ENCODE peak calls at places on chromosomes 13 and 19, in seven cellular contexts. One of them, this sample, is unnamed.

GRCh38 chr19:53463263-53463662 is 4.3 kb upstream of the ZNF813 start:
- DNase-seq in DND-41: no peak
- DNase-seq in HCT116: no peak
- DNase-seq in fibroblast of lung: peak
- DNase-seq in GM23248: peak
- DNase-seq in endothelial cell of umbilical vein: peak
- DNase-seq in astrocyte: peak
- DNase-seq in this sample: no peak

GRCh38 chr13:43878897-43879322 is 630 bp downstream of the CCDC122 start:
- DNase-seq in DND-41: no peak
- DNase-seq in HCT116: no peak
- DNase-seq in fibroblast of lung: peak
- DNase-seq in GM23248: peak
- DNase-seq in endothelial cell of umbilical vein: peak
- DNase-seq in astrocyte: peak
- DNase-seq in this sample: no peak

GRCh38 chr19:50356691-50357177 is 8.7 kb downstream of the NAPSA start:
- DNase-seq in DND-41: no peak
- DNase-seq in HCT116: no peak
- DNase-seq in fibroblast of lung: no peak
- DNase-seq in GM23248: no peak
- DNase-seq in endothelial cell of umbilical vein: no peak
- DNase-seq in astrocyte: no peak
- DNase-seq in this sample: no peak

GRCh38 chr13:57191667-57192066 is 24.7 kb downstream of the PRR20E start:
- DNase-seq in DND-41: no peak
- DNase-seq in HCT116: no peak
- DNase-seq in fibroblast of lung: no peak
- DNase-seq in GM23248: no peak
- DNase-seq in endothelial cell of umbilical vein: no peak
- DNase-seq in astrocyte: no peak
- DNase-seq in this sample: no peak

GRCh38 chr19:48746738-48747575 is at the start of gene IZUMO1:
- DNase-seq in DND-41: no peak
- DNase-seq in HCT116: peak
- DNase-seq in fibroblast of lung: peak
- DNase-seq in GM23248: peak
- DNase-seq in endothelial cell of umbilical vein: peak
- DNase-seq in astrocyte: peak
- DNase-seq in this sample: peak

GRCh38 chr13:96684472-96684871 is 309.8 kb downstream of the OXGR1 start:
- DNase-seq in DND-41: no peak
- DNase-seq in HCT116: no peak
- DNase-seq in fibroblast of lung: no peak
- DNase-seq in GM23248: no peak
- DNase-seq in endothelial cell of umbilical vein: no peak
- DNase-seq in astrocyte: no peak
- DNase-seq in this sample: no peak

GRCh38 chr13:105920375-105920774 is 615.1 kb downstream of the EFNB2 start:
- DNase-seq in DND-41: no peak
- DNase-seq in HCT116: peak
- DNase-seq in fibroblast of lung: peak
- DNase-seq in GM23248: peak
- DNase-seq in endothelial cell of umbilical vein: peak
- DNase-seq in astrocyte: peak
- DNase-seq in this sample: no peak

GRCh38 chr13:107075576-107075975 is 507.6 kb upstream of the ARGLU1 start:
- DNase-seq in DND-41: no peak
- DNase-seq in HCT116: no peak
- DNase-seq in fibroblast of lung: no peak
- DNase-seq in GM23248: no peak
- DNase-seq in endothelial cell of umbilical vein: no peak
- DNase-seq in astrocyte: no peak
- DNase-seq in this sample: no peak

GRCh38 chr13:78595458-78595818 is 7.9 kb downstream of the POU4F1 start:
- DNase-seq in DND-41: no peak
- DNase-seq in HCT116: no peak
- DNase-seq in fibroblast of lung: peak
- DNase-seq in GM23248: no peak
- DNase-seq in endothelial cell of umbilical vein: no peak
- DNase-seq in astrocyte: no peak
- DNase-seq in this sample: no peak
- TF ChIP-seq EZH2 in DND-41: no peak
- TF ChIP-seq EZH2 in HCT116: no peak
- TF ChIP-seq EZH2 in fibroblast of lung: no peak
- TF ChIP-seq EZH2 in GM23248: peak
- TF ChIP-seq EZH2 in endothelial cell of umbilical vein: no peak
- TF ChIP-seq EZH2 in astrocyte: peak
- TF ChIP-seq EZH2 in this sample: no peak

GRCh38 chr19:29662604-29663404 is 2.5 kb upstream of the PLEKHF1 start:
- DNase-seq in DND-41: no peak
- DNase-seq in HCT116: no peak
- DNase-seq in fibroblast of lung: peak
- DNase-seq in GM23248: peak
- DNase-seq in endothelial cell of umbilical vein: peak
- DNase-seq in astrocyte: peak
- DNase-seq in this sample: no peak
- H3K9ac ChIP-seq in DND-41: no peak
- H3K9ac ChIP-seq in HCT116: peak
- H3K9ac ChIP-seq in fibroblast of lung: peak
- H3K9ac ChIP-seq in GM23248: peak
- H3K9ac ChIP-seq in endothelial cell of umbilical vein: no peak
- H3K9ac ChIP-seq in astrocyte: peak
- H3K9ac ChIP-seq in this sample: no peak

GRCh38 chr13:49217962-49218492 is 2.1 kb upstream of the MLNR start:
- DNase-seq in DND-41: no peak
- DNase-seq in HCT116: no peak
- DNase-seq in fibroblast of lung: no peak
- DNase-seq in GM23248: no peak
- DNase-seq in endothelial cell of umbilical vein: no peak
- DNase-seq in astrocyte: no peak
- DNase-seq in this sample: no peak

GRCh38 chr13:49220035-49220855 is at the start of gene MLNR:
- DNase-seq in DND-41: no peak
- DNase-seq in HCT116: no peak
- DNase-seq in fibroblast of lung: peak
- DNase-seq in GM23248: peak
- DNase-seq in endothelial cell of umbilical vein: peak
- DNase-seq in astrocyte: peak
- DNase-seq in this sample: no peak

GRCh38 chr13:49218493-49219051 is 1.6 kb upstream of the MLNR start:
- DNase-seq in DND-41: no peak
- DNase-seq in HCT116: no peak
- DNase-seq in fibroblast of lung: peak
- DNase-seq in GM23248: peak
- DNase-seq in endothelial cell of umbilical vein: no peak
- DNase-seq in astrocyte: no peak
- DNase-seq in this sample: no peak

GRCh38 chr13:49219647-49220034 is 497 bp upstream of the MLNR start:
- DNase-seq in DND-41: no peak
- DNase-seq in HCT116: no peak
- DNase-seq in fibroblast of lung: no peak
- DNase-seq in GM23248: no peak
- DNase-seq in endothelial cell of umbilical vein: peak
- DNase-seq in astrocyte: no peak
- DNase-seq in this sample: no peak

GRCh38 chr13:49220856-49221614 is 897 bp downstream of the MLNR start:
- DNase-seq in DND-41: no peak
- DNase-seq in HCT116: no peak
- DNase-seq in fibroblast of lung: no peak
- DNase-seq in GM23248: peak
- DNase-seq in endothelial cell of umbilical vein: no peak
- DNase-seq in astrocyte: no peak
- DNase-seq in this sample: no peak
- TF ChIP-seq EZH2 in DND-41: no peak
- TF ChIP-seq EZH2 in HCT116: no peak
- TF ChIP-seq EZH2 in fibroblast of lung: peak
- TF ChIP-seq EZH2 in GM23248: peak
- TF ChIP-seq EZH2 in endothelial cell of umbilical vein: peak
- TF ChIP-seq EZH2 in astrocyte: peak
- TF ChIP-seq EZH2 in this sample: no peak

GRCh38 chr13:93771782-93772181 is 545.2 kb downstream of the GPC6 start:
- DNase-seq in DND-41: no peak
- DNase-seq in HCT116: no peak
- DNase-seq in fibroblast of lung: peak
- DNase-seq in GM23248: peak
- DNase-seq in endothelial cell of umbilical vein: no peak
- DNase-seq in astrocyte: peak
- DNase-seq in this sample: no peak

GRCh38 chr13:93775507-93776108 is 549.0 kb downstream of the GPC6 start:
- DNase-seq in DND-41: no peak
- DNase-seq in HCT116: no peak
- DNase-seq in fibroblast of lung: peak
- DNase-seq in GM23248: peak
- DNase-seq in endothelial cell of umbilical vein: no peak
- DNase-seq in astrocyte: peak
- DNase-seq in this sample: no peak

GRCh38 chr13:93777504-93777903 is 550.9 kb downstream of the GPC6 start:
- DNase-seq in DND-41: no peak
- DNase-seq in HCT116: no peak
- DNase-seq in fibroblast of lung: no peak
- DNase-seq in GM23248: no peak
- DNase-seq in endothelial cell of umbilical vein: no peak
- DNase-seq in astrocyte: no peak
- DNase-seq in this sample: no peak

GRCh38 chr13:93776936-93777335 is 550.3 kb downstream of the GPC6 start:
- DNase-seq in DND-41: no peak
- DNase-seq in HCT116: no peak
- DNase-seq in fibroblast of lung: no peak
- DNase-seq in GM23248: peak
- DNase-seq in endothelial cell of umbilical vein: no peak
- DNase-seq in astrocyte: peak
- DNase-seq in this sample: no peak

GRCh38 chr13:93775027-93775426 is 548.4 kb downstream of the GPC6 start:
- DNase-seq in DND-41: no peak
- DNase-seq in HCT116: no peak
- DNase-seq in fibroblast of lung: no peak
- DNase-seq in GM23248: no peak
- DNase-seq in endothelial cell of umbilical vein: no peak
- DNase-seq in astrocyte: no peak
- DNase-seq in this sample: no peak
- H3K9ac ChIP-seq in DND-41: no peak
- H3K9ac ChIP-seq in HCT116: no peak
- H3K9ac ChIP-seq in fibroblast of lung: no peak
- H3K9ac ChIP-seq in GM23248: no peak
- H3K9ac ChIP-seq in endothelial cell of umbilical vein: no peak
- H3K9ac ChIP-seq in astrocyte: peak
- H3K9ac ChIP-seq in this sample: no peak

GRCh38 chr19:41918653-41919244 is 9.5 kb downstream of the ERFL start:
- DNase-seq in DND-41: no peak
- DNase-seq in HCT116: no peak
- DNase-seq in fibroblast of lung: no peak
- DNase-seq in GM23248: no peak
- DNase-seq in endothelial cell of umbilical vein: no peak
- DNase-seq in astrocyte: peak
- DNase-seq in this sample: no peak
- TF ChIP-seq EZH2 in DND-41: no peak
- TF ChIP-seq EZH2 in HCT116: no peak
- TF ChIP-seq EZH2 in fibroblast of lung: no peak
- TF ChIP-seq EZH2 in GM23248: no peak
- TF ChIP-seq EZH2 in endothelial cell of umbilical vein: no peak
- TF ChIP-seq EZH2 in astrocyte: no peak
- TF ChIP-seq EZH2 in this sample: no peak

GRCh38 chr13:78680064-78680463 is 21.1 kb upstream of the OBI1 start:
- DNase-seq in DND-41: no peak
- DNase-seq in HCT116: no peak
- DNase-seq in fibroblast of lung: no peak
- DNase-seq in GM23248: no peak
- DNase-seq in endothelial cell of umbilical vein: no peak
- DNase-seq in astrocyte: no peak
- DNase-seq in this sample: no peak
- H3K9ac ChIP-seq in DND-41: no peak
- H3K9ac ChIP-seq in HCT116: no peak
- H3K9ac ChIP-seq in fibroblast of lung: no peak
- H3K9ac ChIP-seq in GM23248: no peak
- H3K9ac ChIP-seq in endothelial cell of umbilical vein: no peak
- H3K9ac ChIP-seq in astrocyte: no peak
- H3K9ac ChIP-seq in this sample: no peak